ENCODE peak calls at places on chromosomes 4 and X, in seven cellular contexts. One of them, this sample, is unnamed.

GRCh38 chr4:87975466-87975865 is at the start of gene SPP1:
- DNase-seq in prostate gland: no peak
- DNase-seq in NCI-H774: no peak
- DNase-seq in keratinocyte: no peak
- DNase-seq in stromal cell of bone marrow: no peak
- DNase-seq in CD4-positive, CD25-positive, alpha-beta regulatory T cell: no peak
- DNase-seq in NAMALWA: peak
- DNase-seq in this sample: peak

GRCh38 chr4:102593147-102593546 is 92.0 kb downstream of the NFKB1 start:
- DNase-seq in prostate gland: no peak
- DNase-seq in NCI-H774: no peak
- DNase-seq in keratinocyte: no peak
- DNase-seq in stromal cell of bone marrow: no peak
- DNase-seq in CD4-positive, CD25-positive, alpha-beta regulatory T cell: no peak
- DNase-seq in NAMALWA: no peak
- DNase-seq in this sample: no peak

GRCh38 chrX:65926095-65927019 is 113.5 kb downstream of the VSIG4 start:
- DNase-seq in prostate gland: no peak
- DNase-seq in NCI-H774: no peak
- DNase-seq in keratinocyte: no peak
- DNase-seq in stromal cell of bone marrow: no peak
- DNase-seq in CD4-positive, CD25-positive, alpha-beta regulatory T cell: no peak
- DNase-seq in NAMALWA: peak
- DNase-seq in this sample: peak

GRCh38 chr4:24895461-24895860 is 17.4 kb downstream of the CCDC149 start:
- DNase-seq in prostate gland: no peak
- DNase-seq in NCI-H774: no peak
- DNase-seq in keratinocyte: no peak
- DNase-seq in stromal cell of bone marrow: no peak
- DNase-seq in CD4-positive, CD25-positive, alpha-beta regulatory T cell: no peak
- DNase-seq in NAMALWA: no peak
- DNase-seq in this sample: no peak

GRCh38 chrX:153644356-153645125 is 2.5 kb upstream of the DUSP9 start:
- DNase-seq in prostate gland: no peak
- DNase-seq in NCI-H774: no peak
- DNase-seq in keratinocyte: no peak
- DNase-seq in stromal cell of bone marrow: no peak
- DNase-seq in CD4-positive, CD25-positive, alpha-beta regulatory T cell: no peak
- DNase-seq in NAMALWA: no peak
- DNase-seq in this sample: no peak

GRCh38 chr4:14994242-14994641 is 8.0 kb upstream of the CPEB2 start:
- DNase-seq in prostate gland: no peak
- DNase-seq in NCI-H774: no peak
- DNase-seq in keratinocyte: no peak
- DNase-seq in stromal cell of bone marrow: peak
- DNase-seq in CD4-positive, CD25-positive, alpha-beta regulatory T cell: no peak
- DNase-seq in NAMALWA: no peak
- DNase-seq in this sample: no peak

GRCh38 chr4:3709846-3710441 is 56.2 kb upstream of the ADRA2C start:
- DNase-seq in prostate gland: no peak
- DNase-seq in NCI-H774: no peak
- DNase-seq in keratinocyte: no peak
- DNase-seq in stromal cell of bone marrow: no peak
- DNase-seq in CD4-positive, CD25-positive, alpha-beta regulatory T cell: no peak
- DNase-seq in NAMALWA: no peak
- DNase-seq in this sample: no peak

GRCh38 chr4:140243345-140243753 is 89.4 kb upstream of the MAML3 start:
- DNase-seq in prostate gland: peak
- DNase-seq in NCI-H774: peak
- DNase-seq in keratinocyte: no peak
- DNase-seq in stromal cell of bone marrow: no peak
- DNase-seq in CD4-positive, CD25-positive, alpha-beta regulatory T cell: no peak
- DNase-seq in NAMALWA: peak
- DNase-seq in this sample: peak

GRCh38 chr4:92599044-92599443 is 295.3 kb downstream of the GRID2 start:
- DNase-seq in prostate gland: no peak
- DNase-seq in NCI-H774: no peak
- DNase-seq in keratinocyte: no peak
- DNase-seq in stromal cell of bone marrow: no peak
- DNase-seq in CD4-positive, CD25-positive, alpha-beta regulatory T cell: no peak
- DNase-seq in NAMALWA: no peak
- DNase-seq in this sample: no peak

GRCh38 chrX:122219226-122219625 is 964.9 kb upstream of the GRIA3 start:
- DNase-seq in prostate gland: no peak
- DNase-seq in NCI-H774: no peak
- DNase-seq in keratinocyte: no peak
- DNase-seq in stromal cell of bone marrow: no peak
- DNase-seq in CD4-positive, CD25-positive, alpha-beta regulatory T cell: no peak
- DNase-seq in NAMALWA: no peak
- DNase-seq in this sample: no peak

GRCh38 chr4:85807247-85807915 is 332.4 kb downstream of the ARHGAP24 start:
- DNase-seq in prostate gland: no peak
- DNase-seq in NCI-H774: no peak
- DNase-seq in keratinocyte: no peak
- DNase-seq in stromal cell of bone marrow: peak
- DNase-seq in CD4-positive, CD25-positive, alpha-beta regulatory T cell: no peak
- DNase-seq in NAMALWA: no peak
- DNase-seq in this sample: no peak

GRCh38 chr4:138275946-138276621 is 33.9 kb upstream of the SLC7A11 start:
- DNase-seq in prostate gland: no peak
- DNase-seq in NCI-H774: no peak
- DNase-seq in keratinocyte: peak
- DNase-seq in stromal cell of bone marrow: peak
- DNase-seq in CD4-positive, CD25-positive, alpha-beta regulatory T cell: no peak
- DNase-seq in NAMALWA: no peak
- DNase-seq in this sample: no peak

GRCh38 chr4:146465628-146466027 is 56.1 kb downstream of the SLC10A7 start:
- DNase-seq in prostate gland: no peak
- DNase-seq in NCI-H774: no peak
- DNase-seq in keratinocyte: no peak
- DNase-seq in stromal cell of bone marrow: no peak
- DNase-seq in CD4-positive, CD25-positive, alpha-beta regulatory T cell: no peak
- DNase-seq in NAMALWA: no peak
- DNase-seq in this sample: no peak

GRCh38 chr4:83910693-83911092 is 374.8 kb downstream of the GPAT3 start:
- DNase-seq in prostate gland: no peak
- DNase-seq in NCI-H774: no peak
- DNase-seq in keratinocyte: no peak
- DNase-seq in stromal cell of bone marrow: no peak
- DNase-seq in CD4-positive, CD25-positive, alpha-beta regulatory T cell: no peak
- DNase-seq in NAMALWA: no peak
- DNase-seq in this sample: no peak

GRCh38 chr4:98828801-98829200 is 100.1 kb downstream of the EIF4E start:
- DNase-seq in prostate gland: no peak
- DNase-seq in NCI-H774: no peak
- DNase-seq in keratinocyte: no peak
- DNase-seq in stromal cell of bone marrow: no peak
- DNase-seq in CD4-positive, CD25-positive, alpha-beta regulatory T cell: no peak
- DNase-seq in NAMALWA: peak
- DNase-seq in this sample: no peak

GRCh38 chr4:171464499-171464898 is 348.7 kb upstream of the GALNTL6 start:
- DNase-seq in prostate gland: no peak
- DNase-seq in NCI-H774: no peak
- DNase-seq in keratinocyte: no peak
- DNase-seq in stromal cell of bone marrow: no peak
- DNase-seq in CD4-positive, CD25-positive, alpha-beta regulatory T cell: no peak
- DNase-seq in NAMALWA: no peak
- DNase-seq in this sample: no peak

GRCh38 chr4:8834681-8835220 is 36.9 kb downstream of the HMX1 start:
- DNase-seq in prostate gland: no peak
- DNase-seq in NCI-H774: no peak
- DNase-seq in keratinocyte: no peak
- DNase-seq in stromal cell of bone marrow: no peak
- DNase-seq in CD4-positive, CD25-positive, alpha-beta regulatory T cell: no peak
- DNase-seq in NAMALWA: no peak
- DNase-seq in this sample: no peak

GRCh38 chr4:52824603-52825310 is 37.4 kb upstream of the RASL11B start:
- DNase-seq in prostate gland: no peak
- DNase-seq in NCI-H774: no peak
- DNase-seq in keratinocyte: no peak
- DNase-seq in stromal cell of bone marrow: no peak
- DNase-seq in CD4-positive, CD25-positive, alpha-beta regulatory T cell: no peak
- DNase-seq in NAMALWA: no peak
- DNase-seq in this sample: no peak

GRCh38 chr4:158259955-158260575 is 49.8 kb downstream of the TMEM144 start:
- DNase-seq in prostate gland: no peak
- DNase-seq in NCI-H774: no peak
- DNase-seq in keratinocyte: no peak
- DNase-seq in stromal cell of bone marrow: no peak
- DNase-seq in CD4-positive, CD25-positive, alpha-beta regulatory T cell: no peak
- DNase-seq in NAMALWA: peak
- DNase-seq in this sample: no peak

GRCh38 chr4:169185133-169185956 is 85.4 kb downstream of the SH3RF1 start:
- DNase-seq in prostate gland: no peak
- DNase-seq in NCI-H774: no peak
- DNase-seq in keratinocyte: no peak
- DNase-seq in stromal cell of bone marrow: no peak
- DNase-seq in CD4-positive, CD25-positive, alpha-beta regulatory T cell: no peak
- DNase-seq in NAMALWA: peak
- DNase-seq in this sample: no peak

GRCh38 chr4:27218013-27218412 is 357.4 kb downstream of the STIM2 start:
- DNase-seq in prostate gland: no peak
- DNase-seq in NCI-H774: no peak
- DNase-seq in keratinocyte: peak
- DNase-seq in stromal cell of bone marrow: no peak
- DNase-seq in CD4-positive, CD25-positive, alpha-beta regulatory T cell: no peak
- DNase-seq in NAMALWA: no peak
- DNase-seq in this sample: no peak

GRCh38 chr4:52051213-52051614 is at the start of gene SPATA18:
- DNase-seq in prostate gland: peak
- DNase-seq in NCI-H774: no peak
- DNase-seq in keratinocyte: no peak
- DNase-seq in stromal cell of bone marrow: no peak
- DNase-seq in CD4-positive, CD25-positive, alpha-beta regulatory T cell: no peak
- DNase-seq in NAMALWA: no peak
- DNase-seq in this sample: no peak

GRCh38 chrX:150155396-150156048 is 207.6 kb upstream of the MAMLD1 start:
- DNase-seq in prostate gland: no peak
- DNase-seq in NCI-H774: no peak
- DNase-seq in keratinocyte: no peak
- DNase-seq in stromal cell of bone marrow: peak
- DNase-seq in CD4-positive, CD25-positive, alpha-beta regulatory T cell: no peak
- DNase-seq in NAMALWA: no peak
- DNase-seq in this sample: no peak

GRCh38 chr4:152817331-152817730 is 37.6 kb downstream of the ARFIP1 start:
- DNase-seq in prostate gland: no peak
- DNase-seq in NCI-H774: no peak
- DNase-seq in keratinocyte: no peak
- DNase-seq in stromal cell of bone marrow: no peak
- DNase-seq in CD4-positive, CD25-positive, alpha-beta regulatory T cell: no peak
- DNase-seq in NAMALWA: no peak
- DNase-seq in this sample: no peak